ENCODE peak calls at places on chromosomes 5 and 9, in ten cellular contexts. P, B, K, E, W, Q, Y, D, S and X are unnamed samples.

GRCh38 chr9:36995927-36996471 is 38.1 kb downstream of the PAX5 start:
- DNase-seq in B (peak; percentile 93), E (peak; percentile 60), P (peak; percentile 79), Y (peak; percentile 24), D (peak; percentile 81), W (peak; percentile 56), Q (no peak), K (no peak), S (no peak), X (peak; percentile 74)

GRCh38 chr5:164422400-164422799 is 917.0 kb downstream of the MAT2B start:
- DNase-seq in Q (no peak), P (peak; percentile 28), S (peak; percentile 1), B (no peak), E (no peak), D (peak; percentile 9), K (no peak), W (no peak), Y (no peak), X (no peak)

GRCh38 chr5:67963789-67964519 is 251.6 kb upstream of the PIK3R1 start:
- DNase-seq in P (no peak), B (no peak), Y (no peak), E (no peak), D (no peak), W (no peak), S (no peak), Q (no peak), K (no peak), X (no peak)

GRCh38 chr9:13330396-13331004 is 51.0 kb upstream of the MPDZ start:
- DNase-seq in P (no peak), E (no peak), K (no peak), S (no peak), B (no peak), Y (no peak), W (no peak), Q (no peak), D (peak; percentile 78), X (no peak)

GRCh38 chr9:76717611-76718010 is 46.6 kb upstream of the PCA3 start:
- DNase-seq in D (peak; percentile 94), W (peak; percentile 19), Y (peak; percentile 76), Q (no peak), P (no peak), K (no peak), S (no peak), B (peak; percentile 13), E (no peak), X (no peak)

GRCh38 chr5:146662229-146662628 is 146.2 kb upstream of the GPR151 start:
- DNase-seq in B (peak; percentile 22), K (no peak), S (peak; percentile 7), P (no peak), Y (no peak), E (no peak), D (peak; percentile 59), W (peak; percentile 27), Q (no peak), X (no peak)

GRCh38 chr9:98191210-98191609 is 1.2 kb downstream of the CORO2A start:
- DNase-seq in W (no peak), E (no peak), B (no peak), D (peak; percentile 24), Y (no peak), Q (no peak), S (no peak), K (no peak), P (no peak), X (no peak)

GRCh38 chr5:39080597-39081204 is 6.5 kb upstream of the RICTOR start:
- DNase-seq in E (no peak), W (no peak), Q (no peak), B (peak; percentile 84), P (peak; percentile 56), K (no peak), D (peak; percentile 68), Y (peak; percentile 9), S (no peak), X (peak; percentile 46)

GRCh38 chr5:115423051-115423450 is 121.5 kb downstream of the FEM1C start:
- DNase-seq in P (no peak), W (no peak), Q (no peak), D (peak; percentile 58), E (no peak), K (no peak), B (no peak), S (no peak), Y (no peak), X (no peak)

GRCh38 chr9:75147638-75148037 is 59.3 kb downstream of the OSTF1 start:
- DNase-seq in D (no peak), S (no peak), K (no peak), P (no peak), Y (no peak), E (no peak), B (no peak), W (no peak), Q (no peak), X (peak; percentile 30)

GRCh38 chr9:126564128-126564527 is 49.6 kb upstream of the LMX1B start:
- DNase-seq in E (no peak), D (no peak), S (no peak), K (no peak), Y (no peak), Q (no peak), P (no peak), W (no peak), B (peak; percentile 13), X (peak; percentile 18)

GRCh38 chr9:130243015-130243881 is 22.3 kb upstream of the HMCN2 start:
- DNase-seq in D (peak; percentile 73), E (peak; percentile 83), P (peak; percentile 81), Q (peak; percentile 80), B (peak; percentile 88), W (peak; percentile 20), Y (peak; percentile 73), K (peak; percentile 49), S (peak; percentile 84), X (peak; percentile 88)

GRCh38 chr5:115838885-115839518 is 2.4 kb downstream of the ATG12 start:
- DNase-seq in S (peak; percentile 59), Q (no peak), D (peak; percentile 77), B (peak; percentile 31), P (no peak), Y (peak; percentile 8), K (no peak), E (peak; percentile 12), W (no peak), X (peak; percentile 52)

GRCh38 chr5:167853421-167853820 is 438.0 kb upstream of the WWC1 start:
- DNase-seq in B (no peak), Q (no peak), W (no peak), E (no peak), D (no peak), P (no peak), Y (no peak), S (no peak), K (no peak), X (no peak)

GRCh38 chr9:88767504-88767790 is 223.8 kb upstream of the S1PR3 start:
- DNase-seq in P (no peak), K (no peak), E (no peak), Y (no peak), S (no peak), D (no peak), B (no peak), W (no peak), Q (no peak), X (no peak)

GRCh38 chr5:134003064-134003956 is 1.5 kb downstream of the VDAC1 start:
- DNase-seq in B (no peak), K (no peak), W (no peak), S (no peak), Y (no peak), P (no peak), D (peak; percentile 58), E (peak; percentile 33), Q (no peak), X (peak; percentile 39)

GRCh38 chr5:83715316-83716060 is 5.2 kb downstream of the HAPLN1 start:
- DNase-seq in Q (no peak), B (no peak), K (no peak), W (no peak), D (peak; percentile 97), P (no peak), E (no peak), S (no peak), Y (no peak), X (no peak)

GRCh38 chr5:1665803-1666202 is 133.8 kb downstream of the MRPL36 start:
- DNase-seq in W (no peak), K (no peak), S (no peak), B (no peak), P (no peak), Q (no peak), E (no peak), D (no peak), Y (no peak), X (peak; percentile 14)

GRCh38 chr9:109843651-109844050 is 63.7 kb downstream of the PALM2AKAP2 start:
- DNase-seq in D (peak; percentile 23), S (peak; percentile 81), W (no peak), E (no peak), Q (peak; percentile 47), P (no peak), Y (no peak), K (no peak), B (no peak), X (no peak)